ENCODE peak calls at places on chromosomes 1 and 21, in seven cellular contexts. P is uterus, V is tibial nerve, X is esophagus squamous epithelium, O is heart left ventricle, U is breast epithelium, S is K562. K is an unnamed sample. For H3K27me3, the result is how much of the 10 kb centered on the place peaks cover.

GRCh38 chr1:16900771-16901170 is 5.0 kb downstream of the RNU1-2 start:
- DNase-seq in X (no peak), S (no peak), U (no peak), V (no peak), P (no peak), O (no peak), K (no peak)

GRCh38 chr1:59013276-59013927 is 229.6 kb upstream of the JUN start:
- DNase-seq in S (no peak), P (peak), X (no peak), U (no peak), O (peak), V (peak), K (peak)

GRCh38 chr1:170562644-170563338 is 30.8 kb downstream of the GORAB start:
- DNase-seq in P (peak), O (peak), S (peak), V (peak), U (no peak), X (no peak), K (peak)

GRCh38 chr1:94898486-94899385 is 28.2 kb downstream of the CNN3 start:
- DNase-seq in S (no peak), U (no peak), P (no peak), O (no peak), X (no peak), V (no peak), K (no peak)

GRCh38 chr1:201758508-201759050 is 70.4 kb upstream of the IPO9 start:
- DNase-seq in V (no peak), X (no peak), P (no peak), O (no peak), U (no peak), S (no peak), K (no peak)

GRCh38 chr1:66240491-66241484 is 293.2 kb upstream of the SGIP1 start:
- DNase-seq in X (no peak), U (no peak), P (no peak), S (no peak), O (no peak), V (no peak), K (no peak)

GRCh38 chr1:94105501-94105952 is 15.4 kb downstream of the ABCA4 start:
- DNase-seq in X (no peak), S (no peak), U (no peak), P (no peak), V (no peak), O (no peak), K (no peak)

GRCh38 chr1:226131639-226132038 is 54.9 kb downstream of the ACBD3 start:
- DNase-seq in O (no peak), U (no peak), V (no peak), S (peak), X (no peak), P (peak), K (no peak)

GRCh38 chr1:118049981-118050380 is 120.4 kb downstream of the WDR3 start:
- DNase-seq in V (no peak), S (no peak), O (no peak), X (no peak), P (no peak), U (no peak), K (no peak)

GRCh38 chr21:15252437-15252836 is 187.6 kb upstream of the NRIP1 start:
- DNase-seq in U (no peak), P (no peak), V (no peak), X (no peak), O (no peak), S (no peak), K (no peak)

DNA sequence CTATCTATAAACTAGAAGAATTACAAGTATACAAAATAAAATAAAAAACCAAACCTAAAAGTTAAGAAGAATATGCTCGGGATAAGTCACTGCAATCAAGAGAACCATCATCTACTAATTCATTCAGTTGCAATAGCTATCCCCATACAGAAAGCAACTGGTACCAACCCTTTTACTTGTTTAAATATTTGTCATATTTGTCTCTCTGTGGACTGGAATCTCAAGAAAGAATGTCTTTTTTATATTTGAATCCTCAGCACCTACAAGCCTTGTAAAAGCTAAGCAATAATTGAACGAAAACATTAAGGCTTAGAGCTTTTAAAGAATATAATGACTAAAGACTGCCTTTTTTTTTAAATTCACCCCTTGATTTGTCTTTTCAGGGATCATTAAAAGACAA is 7.9 kb downstream of the ODF2L start:
- DNase-seq in X (no peak), S (no peak), V (no peak), P (no peak), U (no peak), O (no peak), K (no peak)
- H3K27me3 ChIP-seq in X (under half), S (under half), V (under half), P (under half), U (under half), O (under half), K (under half)

DNA sequence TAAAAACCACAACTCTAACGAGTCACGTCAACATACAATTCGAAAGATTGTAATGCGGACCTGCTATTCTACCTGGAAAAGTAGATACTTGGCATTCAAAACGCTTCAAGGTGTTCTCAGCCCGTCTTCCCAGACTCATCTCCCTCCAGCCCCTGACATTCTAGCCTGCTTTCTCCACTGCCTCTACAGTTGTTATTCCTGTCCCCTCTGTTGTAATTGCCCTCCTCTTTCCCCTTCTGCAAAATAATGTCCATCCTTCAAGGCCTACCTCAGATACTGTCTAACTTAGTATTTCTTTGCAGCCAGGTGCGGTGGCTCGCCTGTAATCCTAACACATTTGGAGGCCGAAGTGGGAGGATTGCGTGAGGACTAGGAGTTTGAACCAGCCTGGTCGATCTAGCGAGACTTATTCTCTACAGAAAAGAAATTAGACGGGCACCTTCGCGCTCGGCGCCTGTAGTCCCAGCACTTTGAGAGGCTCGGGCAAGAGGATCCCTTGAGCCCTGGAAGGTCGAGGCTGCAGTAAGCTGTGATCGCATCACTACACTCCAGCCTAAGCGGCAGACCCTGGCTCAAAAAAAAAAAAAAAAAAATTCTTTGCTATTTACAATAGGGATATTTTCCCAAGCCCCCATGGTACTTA is 756 bp upstream of the RBM34 start:
- DNase-seq in X (no peak), S (peak), V (no peak), U (no peak), O (no peak), P (no peak), K (no peak)
- H3K4me3 ChIP-seq in X (peak), S (peak), V (peak), U (peak), O (peak), P (peak), K (peak)

GRCh38 chr1:12338017-12338416 is 108.2 kb downstream of the VPS13D start:
- DNase-seq in U (no peak), S (no peak), O (no peak), X (no peak), P (no peak), V (no peak), K (no peak)

GRCh38 chr1:12336436-12336835 is 106.6 kb downstream of the VPS13D start:
- DNase-seq in U (no peak), X (no peak), V (no peak), S (no peak), O (no peak), P (no peak), K (no peak)

GRCh38 chr1:12339861-12340557 is 110.2 kb downstream of the VPS13D start:
- DNase-seq in V (no peak), P (no peak), X (no peak), O (no peak), U (no peak), S (no peak), K (no peak)

GRCh38 chr1:12339410-12339809 is 109.6 kb downstream of the VPS13D start:
- DNase-seq in O (peak), P (no peak), U (no peak), V (no peak), S (peak), X (no peak), K (no peak)

GRCh38 chr1:12338793-12339192 is 109.0 kb downstream of the VPS13D start:
- DNase-seq in V (no peak), U (no peak), O (no peak), S (no peak), X (no peak), P (no peak), K (no peak)
- TF ChIP-seq POLR2A in V (no peak), U (no peak), O (no peak), S (no peak), X (no peak), P (no peak), K (no peak)

DNA sequence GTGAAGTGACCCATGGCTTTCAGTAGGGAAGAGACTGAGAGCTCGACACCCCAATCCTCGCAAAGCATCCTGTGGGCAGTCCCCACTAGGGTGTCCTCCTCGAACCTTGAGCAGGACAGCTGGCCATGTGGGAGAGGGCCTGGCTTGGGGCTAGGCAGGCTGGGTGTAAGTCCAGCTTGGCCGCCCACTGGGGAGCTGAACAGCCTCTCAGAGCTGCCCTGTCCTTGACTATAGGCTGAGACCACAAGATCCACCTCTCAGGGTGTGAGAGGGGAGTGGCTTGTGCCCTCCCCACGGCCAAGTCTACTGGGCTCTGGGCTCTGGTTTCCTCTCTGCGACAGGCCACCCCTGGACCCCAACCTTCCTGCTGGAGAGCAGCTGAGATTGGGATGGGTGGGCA is 282.8 kb downstream of the PTPRU start:
- DNase-seq in P (no peak), X (no peak), S (no peak), O (no peak), V (no peak), U (peak), K (no peak)
- H3K27me3 ChIP-seq in P (under half), X (under half), S (under half), O (under half), V (under half), U (under half), K (under half)

GRCh38 chr1:164296172-164296571 is 262.8 kb upstream of the PBX1 start:
- DNase-seq in U (no peak), P (peak), V (no peak), X (no peak), S (no peak), O (peak), K (no peak)
- H3K4me3 ChIP-seq in U (no peak), P (no peak), V (no peak), X (no peak), S (no peak), O (no peak), K (no peak)

GRCh38 chr1:15684042-15684461 is at the start of gene PLEKHM2:
- DNase-seq in P (peak), O (peak), U (no peak), X (no peak), S (peak), V (no peak), K (no peak)
- TF ChIP-seq POLR2A in P (peak), O (peak), U (no peak), X (no peak), S (peak), V (peak), K (no peak)

GRCh38 chr1:156416993-156417699 is 48.1 kb downstream of the RHBG start:
- DNase-seq in O (no peak), P (no peak), V (no peak), X (no peak), U (no peak), S (no peak), K (no peak)

GRCh38 chr1:156420209-156421061 is 51.4 kb downstream of the RHBG start:
- DNase-seq in U (no peak), P (no peak), O (no peak), X (no peak), S (no peak), V (no peak), K (no peak)

GRCh38 chr1:156419863-156420208 is 50.8 kb downstream of the RHBG start:
- DNase-seq in O (no peak), X (no peak), V (no peak), P (no peak), U (no peak), S (peak), K (no peak)

GRCh38 chr1:156414440-156415064 is 45.5 kb downstream of the RHBG start:
- DNase-seq in P (no peak), U (no peak), S (peak), O (no peak), X (no peak), V (no peak), K (no peak)

GRCh38 chr1:156417700-156418015 is 48.6 kb downstream of the RHBG start:
- DNase-seq in U (no peak), S (no peak), P (no peak), V (no peak), X (no peak), O (no peak), K (no peak)
- H3K27me3 ChIP-seq in U (half or more), S (under half), P (under half), V (half or more), X (under half), O (half or more), K (under half)

GRCh38 chr1:20184997-20185833 is 681 bp upstream of the UBXN10 start:
- DNase-seq in P (no peak), S (peak), V (no peak), O (no peak), U (no peak), X (no peak), K (no peak)

GRCh38 chr1:20187103-20187812 is 940 bp upstream of the PLA2G2C start:
- DNase-seq in X (no peak), P (no peak), V (no peak), S (no peak), U (peak), O (no peak), K (peak)

GRCh38 chr1:20187813-20188454 is 1.6 kb upstream of the PLA2G2C start:
- DNase-seq in V (no peak), U (no peak), O (no peak), X (no peak), P (peak), S (peak), K (no peak)

GRCh38 chr1:20184481-20184900 is 1.4 kb upstream of the UBXN10 start:
- DNase-seq in X (no peak), S (peak), U (no peak), P (no peak), V (no peak), O (no peak), K (no peak)

DNA sequence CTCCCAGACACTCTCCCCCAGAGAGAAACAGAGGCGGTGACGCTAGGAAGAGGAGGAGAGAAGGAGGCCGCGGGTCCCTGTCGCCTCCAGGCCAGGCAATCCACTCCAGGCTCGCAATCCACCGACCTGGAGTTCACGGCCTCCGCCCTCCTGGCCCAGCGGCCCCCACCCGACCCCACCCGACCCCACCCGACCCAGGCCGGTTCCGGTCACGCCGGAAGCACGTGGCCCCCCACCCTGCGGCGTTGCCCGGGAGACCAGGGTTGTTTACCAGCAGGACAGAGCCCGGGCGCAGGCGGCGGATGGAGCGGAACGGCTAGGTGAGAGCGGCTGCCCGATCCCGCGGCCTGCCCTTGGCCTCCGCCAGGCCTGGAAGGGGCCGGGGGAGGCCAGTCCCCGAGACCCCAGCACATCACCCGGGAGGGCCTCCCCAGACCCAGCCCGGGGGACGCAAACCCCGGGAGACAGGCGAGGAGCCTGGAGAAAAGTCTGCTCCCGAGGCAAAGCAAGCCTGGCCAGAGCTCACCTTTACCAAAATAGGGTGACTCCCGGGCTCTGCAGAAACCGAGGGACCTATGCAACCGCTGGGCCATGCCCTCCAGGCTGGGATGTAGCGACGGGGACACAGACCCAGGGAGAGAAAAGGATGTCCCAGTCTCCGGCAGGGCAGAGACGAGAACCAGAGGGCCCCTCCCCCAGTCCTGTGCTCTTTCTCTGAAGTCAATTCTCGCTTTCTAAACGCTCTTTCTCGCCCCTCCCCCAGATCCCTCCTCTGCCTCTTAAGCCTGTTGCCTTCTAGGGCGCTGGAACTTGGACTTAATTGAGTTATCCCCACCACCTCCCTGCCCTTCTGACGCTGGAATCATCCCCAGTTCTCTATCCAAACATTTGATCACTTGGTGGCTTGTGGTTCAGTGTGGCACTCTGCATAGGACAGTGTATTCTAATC is at the start of the genes PLA2G2C and UBXN10:
- DNase-seq in X (no peak), V (no peak), P (peak), O (peak), U (peak), S (peak), K (no peak)
- H3K4me3 ChIP-seq in X (peak), V (no peak), P (peak), O (peak), U (peak), S (peak), K (peak)